ENCODE peak calls at places on chromosomes 16 and 17, in ten cellular contexts. H is activated T-cell treated with anti-CD3 and anti-CD28 coated beads, Interleukin-2, amount 50 U/mL, for 4 hours; X is activated CD8-positive, alpha-beta T cell treated with anti-CD3 and anti-CD28 coated beads for 36 hours; M is upper lobe of right lung; C is aorta; E is right cardiac atrium; Q is PC-3; F is heart right ventricle; D is mucosa of descending colon; B is omental fat pad. Y is an unnamed sample.

GRCh38 chr17:10050597-10051101 is 145.6 kb upstream of the RCVRN start:
- ATAC-seq in H (no peak), X (no peak), M (peak), C (peak), E (peak), Q (no peak), F (peak), D (peak), B (no peak), Y (no peak)

GRCh38 chr16:3773663-3774062 is 56.3 kb upstream of the TRAP1 start:
- ATAC-seq in H (no peak), X (no peak), M (no peak), C (no peak), E (no peak), Q (no peak), F (no peak), D (no peak), B (no peak), Y (no peak)

GRCh38 chr17:41521574-41522261 is 3.0 kb upstream of the KRT15 start:
- ATAC-seq in H (no peak), X (no peak), M (peak), C (peak), E (no peak), Q (peak), F (no peak), D (peak), B (peak), Y (no peak)

GRCh38 chr17:12546983-12547382 is 118.7 kb upstream of the MYOCD start:
- ATAC-seq in H (no peak), X (no peak), M (no peak), C (no peak), E (no peak), Q (no peak), F (no peak), D (no peak), B (no peak), Y (no peak)

GRCh38 chr16:56683424-56684162 is 1.3 kb downstream of the MT1X start:
- ATAC-seq in H (no peak), X (no peak), M (no peak), C (no peak), E (no peak), Q (no peak), F (no peak), D (no peak), B (no peak), Y (no peak)

GRCh38 chr17:18356624-18357023 is 6.7 kb downstream of the SHMT1 start:
- ATAC-seq in H (no peak), X (no peak), M (peak), C (peak), E (peak), Q (no peak), F (no peak), D (peak), B (peak), Y (no peak)

GRCh38 chr17:45386180-45386579 is 46.5 kb downstream of the ARHGAP27 start:
- ATAC-seq in H (no peak), X (no peak), M (no peak), C (no peak), E (no peak), Q (no peak), F (no peak), D (no peak), B (no peak), Y (no peak)

GRCh38 chr17:22142091-22142490 is 449.8 kb downstream of the KCNJ18 start:
- ATAC-seq in H (no peak), X (no peak), M (peak), C (no peak), E (no peak), Q (no peak), F (no peak), D (no peak), B (no peak), Y (no peak)

GRCh38 chr17:2416010-2416734 is 15.3 kb upstream of the MNT start:
- ATAC-seq in H (peak), X (peak), M (peak), C (peak), E (peak), Q (peak), F (peak), D (peak), B (peak), Y (peak)

GRCh38 chr17:10041916-10042588 is 137.0 kb upstream of the RCVRN start:
- ATAC-seq in H (no peak), X (peak), M (no peak), C (peak), E (peak), Q (no peak), F (peak), D (no peak), B (peak), Y (no peak)

GRCh38 chr17:57810740-57811632 is 38.9 kb downstream of the MRPS23 start:
- ATAC-seq in H (no peak), X (no peak), M (peak), C (peak), E (peak), Q (no peak), F (peak), D (peak), B (no peak), Y (no peak)

GRCh38 chr16:73126453-73126853 is 78.5 kb upstream of the ZFHX3 start:
- ATAC-seq in H (no peak), X (no peak), M (peak), C (peak), E (peak), Q (no peak), F (no peak), D (peak), B (peak), Y (no peak)

GRCh38 chr16:4608704-4608980 is 6.0 kb downstream of the UBALD1 start:
- ATAC-seq in H (no peak), X (no peak), M (no peak), C (no peak), E (no peak), Q (no peak), F (no peak), D (no peak), B (no peak), Y (no peak)

GRCh38 chr17:77433385-77434135 is 292.8 kb downstream of the SEC14L1 start:
- ATAC-seq in H (peak), X (peak), M (no peak), C (no peak), E (no peak), Q (no peak), F (peak), D (no peak), B (no peak), Y (peak)

GRCh38 chr16:14298374-14299122 is 227.4 kb downstream of the MRTFB start:
- ATAC-seq in H (no peak), X (no peak), M (no peak), C (no peak), E (no peak), Q (no peak), F (no peak), D (no peak), B (no peak), Y (no peak)

GRCh38 chr16:54286330-54287017 is at the start of gene IRX3:
- ATAC-seq in H (peak), X (peak), M (peak), C (peak), E (peak), Q (peak), F (peak), D (peak), B (peak), Y (no peak)

GRCh38 chr16:30518552-30518951 is 7.8 kb downstream of the ZNF768 start:
- ATAC-seq in H (no peak), X (no peak), M (no peak), C (no peak), E (no peak), Q (no peak), F (no peak), D (no peak), B (no peak), Y (no peak)

GRCh38 chr17:55284001-55284884 is 19.5 kb downstream of the HLF start:
- ATAC-seq in H (no peak), X (no peak), M (peak), C (no peak), E (no peak), Q (no peak), F (no peak), D (peak), B (no peak), Y (peak)

GRCh38 chr17:82297280-82297803 is 20.1 kb downstream of the CD7 start:
- ATAC-seq in H (peak), X (peak), M (peak), C (peak), E (peak), Q (peak), F (peak), D (peak), B (peak), Y (peak)

GRCh38 chr17:49021095-49021767 is 24.0 kb downstream of the IGF2BP1 start:
- ATAC-seq in H (no peak), X (no peak), M (no peak), C (no peak), E (no peak), Q (no peak), F (no peak), D (no peak), B (no peak), Y (no peak)

GRCh38 chr16:19228057-19228456 is 57.5 kb upstream of the CLEC19A start:
- ATAC-seq in H (no peak), X (no peak), M (no peak), C (no peak), E (no peak), Q (no peak), F (no peak), D (no peak), B (no peak), Y (no peak)

GRCh38 chr16:77721752-77722314 is 481 bp upstream of the NUDT7 start:
- ATAC-seq in H (peak), X (peak), M (no peak), C (no peak), E (no peak), Q (no peak), F (no peak), D (no peak), B (no peak), Y (peak)

GRCh38 chr17:8320262-8320661 is 10.2 kb downstream of the ARHGEF15 start:
- ATAC-seq in H (no peak), X (no peak), M (no peak), C (no peak), E (no peak), Q (no peak), F (no peak), D (no peak), B (no peak), Y (no peak)

GRCh38 chr16:5575846-5576245 is 478.3 kb upstream of the EEF2KMT start:
- ATAC-seq in H (no peak), X (no peak), M (no peak), C (no peak), E (no peak), Q (no peak), F (no peak), D (no peak), B (no peak), Y (no peak)

GRCh38 chr16:10088380-10088793 is 93.8 kb downstream of the GRIN2A start:
- ATAC-seq in H (no peak), X (no peak), M (no peak), C (peak), E (peak), Q (no peak), F (peak), D (no peak), B (peak), Y (no peak)

GRCh38 chr16:30016555-30017276 is 5.9 kb upstream of the DOC2A start:
- ATAC-seq in H (no peak), X (no peak), M (no peak), C (no peak), E (no peak), Q (no peak), F (no peak), D (no peak), B (no peak), Y (no peak)

GRCh38 chr16:7861891-7862585 is 529.4 kb downstream of the RBFOX1 start:
- ATAC-seq in H (no peak), X (no peak), M (no peak), C (no peak), E (no peak), Q (no peak), F (no peak), D (no peak), B (no peak), Y (no peak)

GRCh38 chr16:50595854-50596253 is 47.7 kb downstream of the NKD1 start:
- ATAC-seq in H (no peak), X (no peak), M (no peak), C (no peak), E (no peak), Q (no peak), F (no peak), D (no peak), B (no peak), Y (no peak)

GRCh38 chr16:2475413-2476344 is 752 bp downstream of the TBC1D24 start:
- ATAC-seq in H (peak), X (peak), M (peak), C (no peak), E (no peak), Q (peak), F (no peak), D (peak), B (no peak), Y (peak)

GRCh38 chr17:76593338-76593737 is 7.7 kb upstream of the ST6GALNAC2 start:
- ATAC-seq in H (no peak), X (no peak), M (no peak), C (no peak), E (no peak), Q (peak), F (no peak), D (no peak), B (no peak), Y (no peak)

GRCh38 chr16:2814757-2815298 is 2.2 kb upstream of the PRSS21 start:
- ATAC-seq in H (no peak), X (no peak), M (no peak), C (peak), E (no peak), Q (no peak), F (no peak), D (peak), B (no peak), Y (no peak)

GRCh38 chr16:86725401-86725800 is 147.1 kb downstream of the FOXL1 start:
- ATAC-seq in H (no peak), X (no peak), M (no peak), C (no peak), E (no peak), Q (no peak), F (no peak), D (no peak), B (no peak), Y (no peak)

GRCh38 chr16:83351846-83352245 is 455.9 kb upstream of the HSBP1 start:
- ATAC-seq in H (no peak), X (no peak), M (no peak), C (no peak), E (no peak), Q (no peak), F (no peak), D (no peak), B (no peak), Y (no peak)

GRCh38 chr17:38916771-38917170 is 8.6 kb upstream of the LASP1NB start:
- ATAC-seq in H (no peak), X (no peak), M (no peak), C (no peak), E (no peak), Q (no peak), F (no peak), D (no peak), B (no peak), Y (no peak)

GRCh38 chr16:537415-538335 is 10.2 kb downstream of the CAPN15 start:
- ATAC-seq in H (no peak), X (no peak), M (no peak), C (no peak), E (no peak), Q (no peak), F (no peak), D (no peak), B (no peak), Y (no peak)

GRCh38 chr17:55266051-55266957 is 1.5 kb downstream of the HLF start:
- ATAC-seq in H (no peak), X (no peak), M (peak), C (peak), E (peak), Q (no peak), F (peak), D (no peak), B (no peak), Y (no peak)

GRCh38 chr17:18988546-18989173 is 15.9 kb downstream of the FAM83G start:
- ATAC-seq in H (no peak), X (no peak), M (peak), C (no peak), E (peak), Q (no peak), F (no peak), D (peak), B (no peak), Y (no peak)